ENCODE peak calls at places on chromosomes 2 and 18, in four cellular contexts. Q, G, N and R are unnamed samples.

GRCh38 chr2:21395366-21395765 is 271.6 kb downstream of the TDRD15 start:
- DNase-seq in Q (peak), G (no peak), N (no peak), R (no peak)

GRCh38 chr18:68449292-68449691 is 265.6 kb downstream of the TMX3 start:
- DNase-seq in Q (peak), G (no peak), N (no peak), R (no peak)

GRCh38 chr2:144409241-144409640 is 110.7 kb downstream of the ZEB2 start:
- DNase-seq in Q (peak), G (no peak), N (no peak), R (no peak)

GRCh38 chr2:212005077-212005671 is 533.4 kb downstream of the ERBB4 start:
- DNase-seq in Q (peak), G (peak), N (peak), R (no peak)

GRCh38 chr2:216350214-216350789 is 22.0 kb downstream of the MARCHF4 start:
- DNase-seq in Q (peak), G (no peak), N (no peak), R (no peak)

GRCh38 chr18:49819071-49819662 is 5.8 kb upstream of the ACAA2 start:
- DNase-seq in Q (no peak), G (no peak), N (no peak), R (no peak)

GRCh38 chr2:113183703-113184102 is 9.9 kb downstream of the PSD4 start:
- DNase-seq in Q (no peak), G (no peak), N (no peak), R (no peak)

GRCh38 chr2:133092571-133092970 is 422.6 kb upstream of the LYPD1 start:
- DNase-seq in Q (no peak), G (no peak), N (no peak), R (no peak)

GRCh38 chr2:18787726-18788125 is 198.4 kb upstream of the NT5C1B start:
- DNase-seq in Q (no peak), G (no peak), N (no peak), R (no peak)

GRCh38 chr2:128511731-128512663 is 193.3 kb upstream of the HS6ST1 start:
- DNase-seq in Q (no peak), G (no peak), N (no peak), R (no peak)

GRCh38 chr2:611519-611918 is 65.7 kb downstream of the TMEM18 start:
- DNase-seq in Q (no peak), G (no peak), N (no peak), R (no peak)

GRCh38 chr2:196478588-196478987 is 160.9 kb upstream of the CCDC150 start:
- DNase-seq in Q (no peak), G (no peak), N (no peak), R (no peak)

GRCh38 chr2:13923823-13924222 is 708.7 kb upstream of the LRATD1 start:
- DNase-seq in Q (no peak), G (no peak), N (no peak), R (no peak)

GRCh38 chr2:64313311-64313710 is 140.7 kb upstream of the LGALSL start:
- DNase-seq in Q (peak), G (no peak), N (no peak), R (no peak)

GRCh38 chr2:120389036-120389391 is 43.1 kb downstream of the INHBB start:
- DNase-seq in Q (no peak), G (no peak), N (no peak), R (no peak)

GRCh38 chr2:48699377-48699951 is 56.1 kb downstream of the LHCGR start:
- DNase-seq in Q (peak), G (no peak), N (no peak), R (no peak)

GRCh38 chr18:46345181-46345465 is 240.9 kb downstream of the HAUS1 start:
- DNase-seq in Q (no peak), G (no peak), N (no peak), R (no peak)

GRCh38 chr18:53795061-53795460 is 429.4 kb downstream of the MBD2 start:
- DNase-seq in Q (peak), G (no peak), N (no peak), R (no peak)

GRCh38 chr18:21111351-21112139 is at the start of gene ROCK1:
- DNase-seq in Q (peak), G (peak), N (peak), R (peak)

GRCh38 chr2:80706541-80706940 is 402.0 kb upstream of the LRRTM1 start:
- DNase-seq in Q (no peak), G (peak), N (no peak), R (no peak)

GRCh38 chr2:24675338-24675737 is 117.9 kb downstream of the PTRHD1 start:
- DNase-seq in Q (no peak), G (no peak), N (no peak), R (no peak)

GRCh38 chr18:79121746-79122474 is 52.7 kb downstream of the ATP9B start:
- DNase-seq in Q (peak), G (no peak), N (no peak), R (no peak)

GRCh38 chr2:238122287-238123217 is 15.9 kb upstream of the KLHL30 start:
- DNase-seq in Q (no peak), G (peak), N (peak), R (no peak)

GRCh38 chr2:62036761-62037250 is 131.3 kb downstream of the COMMD1 start:
- DNase-seq in Q (no peak), G (no peak), N (no peak), R (no peak)

GRCh38 chr2:73175663-73176204 is 26.6 kb upstream of the NOTO start:
- DNase-seq in Q (peak), G (peak), N (peak), R (peak)

GRCh38 chr2:73174941-73175662 is 27.3 kb upstream of the NOTO start:
- DNase-seq in Q (peak), G (no peak), N (no peak), R (no peak)

GRCh38 chr2:73176881-73177644 is 25.3 kb upstream of the NOTO start:
- DNase-seq in Q (peak), G (peak), N (peak), R (peak)

GRCh38 chr2:73176205-73176880 is 26.0 kb upstream of the NOTO start:
- DNase-seq in Q (peak), G (peak), N (no peak), R (no peak)

DNA sequence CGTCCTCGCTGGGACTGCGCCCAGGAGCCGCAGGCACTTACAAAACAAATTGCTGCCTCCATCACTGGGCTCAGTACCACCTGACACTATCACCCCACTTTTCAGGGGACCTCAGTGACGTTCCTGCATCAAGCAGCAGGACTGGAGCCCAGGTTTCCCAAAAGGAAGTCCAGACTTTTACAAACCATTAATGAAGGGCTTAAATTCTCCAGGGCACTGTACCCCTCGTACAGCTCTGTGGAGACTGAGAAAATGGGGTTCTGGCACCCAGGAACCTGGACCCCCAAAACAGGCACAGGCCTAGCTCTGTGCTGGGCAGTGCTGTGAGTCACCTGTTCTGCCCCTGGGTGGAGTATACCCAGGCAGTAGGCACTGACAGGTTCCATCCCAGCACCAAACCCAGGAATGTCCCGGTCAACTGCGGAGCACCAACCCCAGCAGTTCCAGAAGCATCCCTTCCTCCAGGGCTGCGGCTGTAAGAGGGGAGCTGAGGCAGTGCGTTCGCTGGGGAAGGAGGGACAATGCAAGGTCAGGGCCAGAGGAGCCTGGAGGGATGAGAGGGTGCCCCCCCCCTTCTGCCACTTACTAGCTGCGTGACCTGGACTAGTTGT is 24.6 kb upstream of the NOTO start:
- DNase-seq in Q (no peak), G (no peak), N (no peak), R (no peak)
- TF ChIP-seq CTCF in Q (no peak), G (no peak), N (peak), R (no peak)

GRCh38 chr2:59182249-59182648 is 941.1 kb upstream of the FANCL start:
- DNase-seq in Q (peak), G (no peak), N (peak), R (no peak)
- TF ChIP-seq CTCF in Q (peak), G (peak), N (peak), R (no peak)

DNA sequence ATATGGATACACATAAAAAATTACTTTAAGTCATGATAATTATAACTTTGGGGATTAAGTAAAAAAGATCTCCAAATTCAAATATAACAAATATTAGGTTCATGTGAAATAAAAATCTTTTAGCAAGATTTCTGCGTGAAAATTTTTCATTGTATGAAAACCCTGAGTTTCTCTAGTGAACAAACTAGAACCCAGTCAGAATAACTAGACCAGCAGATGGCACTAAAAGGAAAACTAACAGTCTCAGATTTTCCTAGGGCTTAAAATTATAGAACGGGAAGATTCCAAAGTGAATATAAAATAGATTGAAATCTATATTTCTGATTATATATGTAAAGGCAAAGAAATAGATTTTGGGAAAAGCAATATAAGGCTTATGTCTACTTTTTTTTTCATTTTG is 43.3 kb downstream of the TMEM200C start:
- DNase-seq in Q (peak), G (no peak), N (no peak), R (no peak)
- TF ChIP-seq CTCF in Q (no peak), G (peak), N (no peak), R (no peak)

GRCh38 chr2:47344890-47345583 is 57.9 kb upstream of the MSH2 start:
- DNase-seq in Q (no peak), G (peak), N (peak), R (no peak)
- TF ChIP-seq CTCF in Q (no peak), G (peak), N (peak), R (no peak)